ENCODE peak calls at places on chromosome 3, in four cellular contexts. U, I, W and E are unnamed samples.

GRCh38 chr3:79906106-79906505 is 138.3 kb upstream of the ROBO1 start:
- DNase-seq in U (no peak), I (no peak), W (no peak), E (no peak)

GRCh38 chr3:116951610-116952009 is 242.0 kb downstream of the TUSC7 start:
- DNase-seq in U (no peak), I (no peak), W (no peak), E (no peak)

GRCh38 chr3:8981700-8982099 is 18.4 kb upstream of the RAD18 start:
- DNase-seq in U (peak; percentile 29), I (no peak), W (no peak), E (no peak)

GRCh38 chr3:69081583-69082262 is 1.6 kb upstream of the UBA3 start:
- DNase-seq in U (no peak), I (no peak), W (no peak), E (no peak)

GRCh38 chr3:182375921-182376320 is 417.4 kb upstream of the ATP11B start:
- DNase-seq in U (no peak), I (no peak), W (no peak), E (no peak)

GRCh38 chr3:116129187-116129945 is 315.9 kb downstream of the LSAMP start:
- DNase-seq in U (no peak), I (no peak), W (no peak), E (no peak)

GRCh38 chr3:64445318-64446300 is 220.3 kb upstream of the PRICKLE2 start:
- DNase-seq in U (no peak), I (no peak), W (peak; percentile 18), E (no peak)

GRCh38 chr3:137263982-137264777 is 306.4 kb downstream of the IL20RB start:
- DNase-seq in U (no peak), I (no peak), W (peak; percentile 7), E (no peak)

GRCh38 chr3:141275973-141276372 is 44.3 kb downstream of the PXYLP1 start:
- DNase-seq in U (peak; percentile 86), I (no peak), W (no peak), E (peak; percentile 48)

GRCh38 chr3:16203031-16203430 is 28.6 kb downstream of the GALNT15 start:
- DNase-seq in U (no peak), I (no peak), W (no peak), E (no peak)

GRCh38 chr3:2853627-2854026 is 256.5 kb downstream of the IL5RA start:
- DNase-seq in U (no peak), I (no peak), W (no peak), E (no peak)

GRCh38 chr3:128492353-128493220 is at the start of gene GATA2:
- DNase-seq in U (no peak), I (no peak), W (no peak), E (no peak)

GRCh38 chr3:1252061-1252430 is 159.2 kb downstream of the CNTN6 start:
- DNase-seq in U (no peak), I (no peak), W (no peak), E (no peak)

DNA sequence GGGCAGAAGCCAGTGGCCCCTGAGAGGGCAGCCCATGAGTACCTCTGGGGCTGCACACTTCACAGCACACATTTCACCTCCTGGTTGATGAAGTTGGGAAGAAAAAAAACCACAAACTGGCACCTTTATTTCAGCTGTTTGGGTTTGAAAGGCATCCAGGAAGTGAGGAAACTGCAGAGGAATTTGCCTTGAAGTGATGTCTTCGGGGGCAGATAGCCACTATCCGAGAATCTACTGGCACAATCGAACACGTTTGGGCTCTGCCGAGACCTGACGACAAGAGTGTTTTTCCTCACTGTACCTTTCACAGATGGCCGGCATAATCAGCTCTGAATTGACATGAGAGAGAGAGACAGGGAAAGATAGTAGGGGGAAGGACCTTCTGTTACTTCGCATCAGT is 59.7 kb downstream of the LRIG1 start:
- DNase-seq in U (no peak), I (peak; percentile 48), W (no peak), E (no peak)
- TF ChIP-seq POLR2AphosphoS5 in U (no peak), I (peak; percentile 40), W (no peak), E (no peak)

GRCh38 chr3:72155391-72156064 is 370.6 kb upstream of the PROK2 start:
- DNase-seq in U (peak; percentile 81), I (peak; percentile 37), W (peak; percentile 53), E (peak; percentile 36)

GRCh38 chr3:72159487-72159886 is 374.5 kb upstream of the PROK2 start:
- DNase-seq in U (no peak), I (no peak), W (no peak), E (no peak)

GRCh38 chr3:72158639-72159005 is 373.7 kb upstream of the PROK2 start:
- DNase-seq in U (no peak), I (no peak), W (no peak), E (no peak)

GRCh38 chr3:72160351-72160750 is 375.4 kb upstream of the PROK2 start:
- DNase-seq in U (no peak), I (no peak), W (no peak), E (no peak)

DNA sequence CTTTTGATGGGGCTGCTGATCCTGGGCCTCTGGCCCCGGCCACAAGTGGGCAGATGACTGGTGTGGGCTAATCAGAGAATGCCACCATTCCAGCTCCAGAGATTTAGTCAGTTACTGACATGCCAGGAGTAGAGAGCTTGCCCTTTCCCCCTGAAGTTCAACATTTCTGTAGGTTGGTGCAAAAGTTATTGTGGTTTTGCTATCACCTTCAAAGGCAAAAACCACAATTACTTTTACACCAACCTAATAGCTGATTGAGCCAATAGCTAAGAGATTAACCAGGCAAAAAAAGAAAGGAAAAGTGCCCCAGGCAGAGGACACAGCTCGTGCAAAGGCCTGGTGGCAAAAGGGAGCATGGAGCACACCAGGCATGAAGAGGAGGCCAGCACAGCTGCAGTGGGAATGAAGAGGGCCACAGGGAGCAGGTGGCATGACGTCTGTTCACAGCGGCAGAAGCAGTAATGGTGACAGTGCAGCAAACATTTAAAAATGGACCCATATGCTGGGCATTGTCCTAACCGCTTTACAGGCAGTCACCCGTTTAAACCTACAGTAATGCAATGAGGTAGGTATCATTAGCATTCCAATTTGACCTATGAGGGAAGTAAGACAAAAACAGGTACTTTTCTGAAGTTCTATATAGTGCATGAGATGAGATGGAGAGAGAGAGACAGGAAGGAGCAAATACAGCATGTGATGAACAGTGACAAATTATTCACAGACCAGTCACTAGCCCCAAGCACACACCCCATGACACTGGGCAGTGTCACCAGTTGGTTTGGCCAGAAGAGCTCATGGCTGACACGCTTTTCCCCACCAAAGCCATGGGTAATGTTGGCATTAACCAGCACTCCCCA is 373.1 kb upstream of the PROK2 start:
- DNase-seq in U (no peak), I (no peak), W (no peak), E (no peak)
- TF ChIP-seq CTCF in U (no peak), I (no peak), W (no peak), E (no peak)

DNA sequence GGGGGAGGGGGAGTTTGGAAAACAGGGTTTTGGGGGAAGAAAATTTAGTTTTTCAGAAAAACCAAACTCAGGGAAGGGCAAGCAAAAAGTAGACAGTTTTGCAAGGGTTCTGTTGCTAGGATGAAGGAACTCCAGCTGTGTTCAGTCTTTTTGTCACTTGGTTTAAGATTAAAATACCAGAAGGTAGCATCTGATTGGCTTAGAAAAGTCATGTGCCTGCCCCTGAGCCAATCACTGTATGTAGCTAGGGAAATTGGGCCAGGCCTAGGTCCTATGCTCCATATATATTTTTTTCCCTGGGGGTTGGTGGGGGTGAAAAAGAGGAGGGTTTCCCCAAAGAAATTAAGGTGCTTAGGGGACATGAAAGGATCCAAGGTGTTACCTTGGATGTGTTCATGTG is 24.3 kb downstream of the CLDN11 start:
- DNase-seq in U (no peak), I (no peak), W (no peak), E (no peak)
- TF ChIP-seq POLR2AphosphoS5 in U (no peak), I (no peak), W (no peak), E (no peak)

GRCh38 chr3:167872941-167873340 is 137.4 kb downstream of the SERPINI1 start:
- DNase-seq in U (no peak), I (no peak), W (no peak), E (no peak)
- TF ChIP-seq CTCF in U (no peak), I (no peak), W (peak; percentile 13), E (peak; percentile 35)

GRCh38 chr3:42090973-42091731 is at the start of gene TRAK1:
- DNase-seq in U (no peak), I (peak; percentile 72), W (no peak), E (no peak)
- TF ChIP-seq POLR2AphosphoS5 in U (no peak), I (no peak), W (peak; percentile 29), E (no peak)

GRCh38 chr3:146638718-146639117 is 33.6 kb upstream of the PLSCR5 start:
- DNase-seq in U (no peak), I (no peak), W (no peak), E (no peak)
- TF ChIP-seq CTCF in U (no peak), I (no peak), W (peak; percentile 32), E (no peak)

DNA sequence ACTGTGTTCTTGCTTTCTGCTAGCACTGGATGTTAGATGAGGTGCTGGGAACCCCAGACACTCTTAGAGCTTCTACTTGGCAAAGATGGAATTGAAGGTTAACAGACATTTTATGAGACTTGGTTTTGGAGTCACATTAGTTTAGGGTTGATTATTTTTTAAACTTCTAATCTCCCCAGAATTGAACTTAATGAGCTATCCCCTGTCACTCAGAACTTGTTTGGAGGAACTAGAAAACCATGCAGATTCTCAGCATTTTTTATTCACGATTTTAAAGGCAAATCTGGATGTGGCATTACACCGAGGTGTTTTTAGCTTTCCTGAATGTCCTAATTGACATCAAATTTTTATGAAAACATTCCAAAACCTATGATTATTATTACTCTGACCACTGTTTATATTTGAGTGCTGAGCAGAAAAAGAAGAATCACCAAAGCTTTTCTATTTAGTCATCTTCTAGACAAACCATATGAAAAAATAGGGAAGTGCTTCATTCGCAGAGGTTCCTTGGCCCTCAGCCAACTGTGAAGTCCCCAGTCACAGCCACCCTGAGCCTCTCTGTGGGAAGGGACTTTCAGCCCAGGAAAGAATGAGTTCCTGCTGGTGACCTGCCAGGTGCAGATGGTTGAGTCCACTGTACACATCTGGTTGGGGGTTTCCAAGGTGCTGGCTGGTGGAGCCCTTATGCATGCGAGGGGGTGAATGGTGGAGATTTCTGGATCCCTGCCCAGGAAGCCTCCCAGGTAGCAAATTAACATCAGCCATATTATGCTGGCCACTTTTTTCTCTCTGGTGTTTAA is 196.0 kb upstream of the TOPAZ1 start:
- DNase-seq in U (no peak), I (peak; percentile 20), W (peak; percentile 63), E (no peak)
- TF ChIP-seq POLR2AphosphoS5 in U (no peak), I (no peak), W (no peak), E (no peak)

DNA sequence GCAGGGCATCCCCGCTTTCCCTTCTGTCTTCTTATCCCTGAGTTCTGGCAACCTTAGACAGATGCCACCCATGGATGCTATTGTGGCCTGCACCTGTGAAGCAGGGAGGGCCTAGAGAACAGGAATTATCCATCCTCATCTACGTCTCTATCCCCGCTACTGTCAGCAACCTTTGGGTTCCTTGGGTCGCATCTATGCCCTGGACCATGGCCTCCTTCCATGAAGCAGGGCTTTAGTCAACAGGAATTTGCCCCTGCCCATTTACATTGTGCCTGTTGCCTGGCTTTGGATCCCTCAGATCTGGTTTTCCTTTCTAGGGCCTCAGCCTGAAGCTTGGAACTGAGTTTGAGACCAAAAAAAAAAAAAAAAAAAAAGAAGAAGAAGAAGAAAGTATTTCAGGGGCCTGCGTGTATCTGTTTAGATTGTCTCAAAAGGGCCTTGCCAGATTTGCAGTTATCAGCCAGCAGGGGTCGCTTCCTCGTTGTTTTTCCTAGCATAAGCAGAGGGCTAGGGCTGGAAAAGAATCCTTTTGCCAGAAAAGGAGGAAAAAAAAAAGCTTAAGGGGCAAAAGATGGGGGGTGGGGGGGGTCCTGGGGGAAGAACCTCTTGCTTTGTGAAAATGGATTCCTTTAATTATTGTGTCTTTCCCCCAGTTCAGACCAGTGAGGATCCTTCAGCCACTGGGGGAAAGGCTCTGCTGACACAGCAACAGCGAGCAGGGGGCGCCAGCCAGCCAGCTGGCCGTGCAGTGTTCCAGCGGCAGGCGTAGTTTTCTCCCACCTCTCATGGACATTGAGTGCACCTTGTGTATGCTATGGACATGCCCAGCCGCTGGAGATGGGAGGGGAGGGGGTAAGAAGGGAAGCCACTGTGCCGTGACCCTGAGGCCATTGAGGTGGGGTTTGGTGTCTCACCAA is 65.7 kb upstream of the ALDH1L1 start:
- DNase-seq in U (peak; percentile 48), I (no peak), W (peak; percentile 45), E (no peak)
- TF ChIP-seq CTCF in U (peak; percentile 77), I (no peak), W (peak; percentile 50), E (peak; percentile 70)